ENCODE peak calls at places on chromosomes 16 and 17, in four cellular contexts. C is hepatic stellate cell, Y is NCI-H226, Q is left ventricle myocardium inferior. Z is an unnamed sample.

GRCh38 chr17:69593716-69594115 is 179.2 kb downstream of the MAP2K6 start:
- DNase-seq in C (no peak), Q (no peak), Y (no peak), Z (no peak)

GRCh38 chr17:81309140-81309858 is 14.2 kb upstream of the SLC38A10 start:
- DNase-seq in Y (no peak), Q (peak), C (peak), Z (peak)

GRCh38 chr16:72560617-72561016 is 388.7 kb upstream of the PMFBP1 start:
- DNase-seq in Y (no peak), Q (no peak), C (no peak), Z (no peak)

GRCh38 chr17:27980035-27980434 is 62.4 kb upstream of the NLK start:
- DNase-seq in Y (peak), Q (no peak), C (peak), Z (peak)

GRCh38 chr17:57670769-57671545 is 74.1 kb downstream of the CCDC182 start:
- DNase-seq in Q (no peak), C (no peak), Y (no peak), Z (no peak)

GRCh38 chr16:79509221-79509631 is 91.3 kb downstream of the MAF start:
- DNase-seq in Y (no peak), Q (peak), C (no peak), Z (no peak)

GRCh38 chr16:85798901-85799496 is 345 bp downstream of the EMC8 start:
- DNase-seq in Q (no peak), Y (no peak), C (peak), Z (peak)

GRCh38 chr16:86078121-86078600 is 179.2 kb downstream of the IRF8 start:
- DNase-seq in C (peak), Q (no peak), Y (no peak), Z (no peak)

GRCh38 chr16:89396156-89396555 is 94.2 kb downstream of the ANKRD11 start:
- DNase-seq in Y (no peak), Q (no peak), C (no peak), Z (no peak)

Z was measured in HTR-8/SVneo.